ENCODE peak calls at places on chromosomes 12 and 14, in four cellular contexts. One of them, this sample, is unnamed.

GRCh38 chr12:6852651-6853354 is 853 bp downstream of the USP5 start:
- DNase-seq in lower lobe of right lung: no peak
- DNase-seq in SJCRH30: peak; percentile 57
- DNase-seq in ovary: peak; percentile 63
- DNase-seq in this sample: peak; percentile 75

GRCh38 chr14:72892879-72893635 is 844 bp downstream of the DPF3 start:
- DNase-seq in lower lobe of right lung: peak; percentile 49
- DNase-seq in SJCRH30: no peak
- DNase-seq in ovary: peak; percentile 61
- DNase-seq in this sample: peak; percentile 55

GRCh38 chr12:101485015-101485414 is 9.9 kb downstream of the SPIC start:
- DNase-seq in lower lobe of right lung: no peak
- DNase-seq in SJCRH30: no peak
- DNase-seq in ovary: no peak
- DNase-seq in this sample: no peak

GRCh38 chr12:103401421-103401820 is 94.3 kb downstream of the C12orf42 start:
- DNase-seq in lower lobe of right lung: no peak
- DNase-seq in SJCRH30: no peak
- DNase-seq in ovary: no peak
- DNase-seq in this sample: no peak

GRCh38 chr12:129351481-129351880 is 498.2 kb downstream of the GLT1D1 start:
- DNase-seq in lower lobe of right lung: no peak
- DNase-seq in SJCRH30: no peak
- DNase-seq in ovary: no peak
- DNase-seq in this sample: no peak

GRCh38 chr14:89955418-89956293 is at the start of gene TDP1:
- DNase-seq in lower lobe of right lung: peak; percentile 97
- DNase-seq in SJCRH30: peak; percentile 91
- DNase-seq in ovary: peak; percentile 95
- DNase-seq in this sample: peak; percentile 98

GRCh38 chr12:57893460-57894353 is 47.2 kb upstream of the CTDSP2 start:
- DNase-seq in lower lobe of right lung: peak; percentile 88
- DNase-seq in SJCRH30: peak; percentile 100
- DNase-seq in ovary: peak; percentile 96
- DNase-seq in this sample: peak; percentile 97

GRCh38 chr12:118334939-118335567 is 37.7 kb downstream of the TAOK3 start:
- DNase-seq in lower lobe of right lung: peak; percentile 84
- DNase-seq in SJCRH30: no peak
- DNase-seq in ovary: no peak
- DNase-seq in this sample: no peak

GRCh38 chr14:20680843-20681347 is 3.5 kb upstream of the RNASE4 start:
- DNase-seq in lower lobe of right lung: no peak
- DNase-seq in SJCRH30: no peak
- DNase-seq in ovary: no peak
- DNase-seq in this sample: peak; percentile 24

GRCh38 chr14:97477353-97477752 is 680.2 kb downstream of the VRK1 start:
- DNase-seq in lower lobe of right lung: no peak
- DNase-seq in SJCRH30: no peak
- DNase-seq in ovary: no peak
- DNase-seq in this sample: no peak

GRCh38 chr14:56687123-56687522 is 107.5 kb downstream of the TMEM260 start:
- DNase-seq in lower lobe of right lung: no peak
- DNase-seq in SJCRH30: no peak
- DNase-seq in ovary: no peak
- DNase-seq in this sample: no peak

GRCh38 chr12:94266796-94267529 is 118.6 kb downstream of the PLXNC1 start:
- DNase-seq in lower lobe of right lung: no peak
- DNase-seq in SJCRH30: no peak
- DNase-seq in ovary: no peak
- DNase-seq in this sample: no peak

GRCh38 chr12:2009623-2010022 is 5.4 kb upstream of the DCP1B start:
- DNase-seq in lower lobe of right lung: no peak
- DNase-seq in SJCRH30: no peak
- DNase-seq in ovary: no peak
- DNase-seq in this sample: no peak

GRCh38 chr14:37973031-37973908 is 234.4 kb upstream of the SSTR1 start:
- DNase-seq in lower lobe of right lung: no peak
- DNase-seq in SJCRH30: no peak
- DNase-seq in ovary: no peak
- DNase-seq in this sample: no peak

GRCh38 chr12:112929715-112930114 is 8.6 kb upstream of the OAS3 start:
- DNase-seq in lower lobe of right lung: no peak
- DNase-seq in SJCRH30: no peak
- DNase-seq in ovary: no peak
- DNase-seq in this sample: no peak

GRCh38 chr12:113007166-113007565 is 28.8 kb downstream of the OAS2 start:
- DNase-seq in lower lobe of right lung: no peak
- DNase-seq in SJCRH30: no peak
- DNase-seq in ovary: no peak
- DNase-seq in this sample: no peak

GRCh38 chr12:126706300-126706699 is 1560.7 kb upstream of the TMEM132C start:
- DNase-seq in lower lobe of right lung: no peak
- DNase-seq in SJCRH30: no peak
- DNase-seq in ovary: no peak
- DNase-seq in this sample: no peak

GRCh38 chr12:107368586-107368985 is 275.2 kb upstream of the CRY1 start:
- DNase-seq in lower lobe of right lung: no peak
- DNase-seq in SJCRH30: no peak
- DNase-seq in ovary: no peak
- DNase-seq in this sample: no peak

GRCh38 chr12:53969588-53970259 is 3.2 kb upstream of the HOXC11 start:
- DNase-seq in lower lobe of right lung: no peak
- DNase-seq in SJCRH30: no peak
- DNase-seq in ovary: no peak
- DNase-seq in this sample: no peak

GRCh38 chr14:32477406-32477805 is 148.3 kb downstream of the AKAP6 start:
- DNase-seq in lower lobe of right lung: no peak
- DNase-seq in SJCRH30: no peak
- DNase-seq in ovary: no peak
- DNase-seq in this sample: no peak

GRCh38 chr14:50917449-50917848 is 26.8 kb downstream of the PYGL start:
- DNase-seq in lower lobe of right lung: no peak
- DNase-seq in SJCRH30: no peak
- DNase-seq in ovary: no peak
- DNase-seq in this sample: no peak

GRCh38 chr14:99158150-99158549 is 113.8 kb downstream of the BCL11B start:
- DNase-seq in lower lobe of right lung: no peak
- DNase-seq in SJCRH30: peak; percentile 50
- DNase-seq in ovary: no peak
- DNase-seq in this sample: no peak

GRCh38 chr14:61177279-61178225 is 103.6 kb downstream of the TMEM30B start:
- DNase-seq in lower lobe of right lung: no peak
- DNase-seq in SJCRH30: no peak
- DNase-seq in ovary: no peak
- DNase-seq in this sample: no peak

GRCh38 chr14:90276627-90277367 is 20.4 kb downstream of the PSMC1 start:
- DNase-seq in lower lobe of right lung: peak; percentile 70
- DNase-seq in SJCRH30: no peak
- DNase-seq in ovary: no peak
- DNase-seq in this sample: no peak

GRCh38 chr12:31965090-31965489 is 5.9 kb downstream of the RESF1 start:
- DNase-seq in lower lobe of right lung: no peak
- DNase-seq in SJCRH30: no peak
- DNase-seq in ovary: no peak
- DNase-seq in this sample: no peak

GRCh38 chr14:53109028-53109687 is 44.0 kb downstream of the DDHD1 start:
- DNase-seq in lower lobe of right lung: no peak
- DNase-seq in SJCRH30: no peak
- DNase-seq in ovary: no peak
- DNase-seq in this sample: peak; percentile 45

GRCh38 chr12:119176267-119177055 is 2.3 kb upstream of the HSPB8 start:
- DNase-seq in lower lobe of right lung: peak; percentile 84
- DNase-seq in SJCRH30: peak; percentile 76
- DNase-seq in ovary: peak; percentile 88
- DNase-seq in this sample: peak; percentile 96

GRCh38 chr12:32390572-32391219 is 8.7 kb upstream of the FGD4 start:
- DNase-seq in lower lobe of right lung: peak; percentile 81
- DNase-seq in SJCRH30: no peak
- DNase-seq in ovary: peak; percentile 63
- DNase-seq in this sample: peak; percentile 73

GRCh38 chr14:74649673-74650072 is 37.6 kb upstream of the LTBP2 start:
- DNase-seq in lower lobe of right lung: no peak
- DNase-seq in SJCRH30: no peak
- DNase-seq in ovary: no peak
- DNase-seq in this sample: no peak

GRCh38 chr14:77040995-77041744 is 12.7 kb upstream of the IRF2BPL start:
- DNase-seq in lower lobe of right lung: no peak
- DNase-seq in SJCRH30: no peak
- DNase-seq in ovary: no peak
- DNase-seq in this sample: peak; percentile 41

GRCh38 chr12:130663510-130663909 is 52.6 kb downstream of the RIMBP2 start:
- DNase-seq in lower lobe of right lung: no peak
- DNase-seq in SJCRH30: no peak
- DNase-seq in ovary: no peak
- DNase-seq in this sample: no peak

GRCh38 chr12:113684053-113684907 is 212.6 kb upstream of the LHX5 start:
- DNase-seq in lower lobe of right lung: no peak
- DNase-seq in SJCRH30: peak; percentile 66
- DNase-seq in ovary: no peak
- DNase-seq in this sample: no peak

GRCh38 chr14:83826838-83827237 is 1703.1 kb upstream of the FLRT2 start:
- DNase-seq in lower lobe of right lung: no peak
- DNase-seq in SJCRH30: peak; percentile 31
- DNase-seq in ovary: no peak
- DNase-seq in this sample: no peak

GRCh38 chr14:90983560-90983959 is 76.9 kb downstream of the RPS6KA5 start:
- DNase-seq in lower lobe of right lung: no peak
- DNase-seq in SJCRH30: no peak
- DNase-seq in ovary: no peak
- DNase-seq in this sample: no peak

GRCh38 chr12:96489392-96490056 is at the start of gene CFAP54:
- DNase-seq in lower lobe of right lung: peak; percentile 96
- DNase-seq in SJCRH30: peak; percentile 83
- DNase-seq in ovary: peak; percentile 94
- DNase-seq in this sample: peak; percentile 96

GRCh38 chr14:103695331-103696026 is 19.8 kb downstream of the XRCC3 start:
- DNase-seq in lower lobe of right lung: peak; percentile 26
- DNase-seq in SJCRH30: no peak
- DNase-seq in ovary: no peak
- DNase-seq in this sample: peak; percentile 43

GRCh38 chr12:53867216-53868012 is 71.2 kb upstream of the HOXC13 start:
- DNase-seq in lower lobe of right lung: no peak
- DNase-seq in SJCRH30: peak; percentile 20
- DNase-seq in ovary: no peak
- DNase-seq in this sample: no peak

GRCh38 chr14:72777636-72778035 is 116.3 kb downstream of the DPF3 start:
- DNase-seq in lower lobe of right lung: no peak
- DNase-seq in SJCRH30: no peak
- DNase-seq in ovary: no peak
- DNase-seq in this sample: no peak

GRCh38 chr12:132377147-132377546 is 47.8 kb upstream of the GALNT9 start:
- DNase-seq in lower lobe of right lung: no peak
- DNase-seq in SJCRH30: no peak
- DNase-seq in ovary: no peak
- DNase-seq in this sample: no peak
- H3K27me3 ChIP-seq in lower lobe of right lung: peaks cover 65% of the 10 kb centered on the region
- H3K27me3 ChIP-seq in SJCRH30: no peaks in the 10 kb centered on the region
- H3K27me3 ChIP-seq in ovary: no peaks in the 10 kb centered on the region
- H3K27me3 ChIP-seq in this sample: no peaks in the 10 kb centered on the region

GRCh38 chr12:92769124-92769901 is 66.5 kb downstream of the PLEKHG7 start:
- DNase-seq in lower lobe of right lung: no peak
- DNase-seq in SJCRH30: no peak
- DNase-seq in ovary: no peak
- DNase-seq in this sample: no peak
- H3K4me3 ChIP-seq in lower lobe of right lung: no peak overlapping the region
- H3K4me3 ChIP-seq in SJCRH30: no peak overlapping the region
- H3K4me3 ChIP-seq in ovary: no peak overlapping the region
- H3K4me3 ChIP-seq in this sample: no peak overlapping the region

GRCh38 chr12:47804177-47804576 is 15.5 kb downstream of the HDAC7 start:
- DNase-seq in lower lobe of right lung: no peak
- DNase-seq in SJCRH30: no peak
- DNase-seq in ovary: no peak
- DNase-seq in this sample: no peak
- H3K4me1 ChIP-seq in lower lobe of right lung: peaks cover 100% of the 10 kb centered on the region
- H3K4me1 ChIP-seq in SJCRH30: peaks cover 14% of the 10 kb centered on the region
- H3K4me1 ChIP-seq in ovary: peaks cover 43% of the 10 kb centered on the region
- H3K4me1 ChIP-seq in this sample: peaks cover 81% of the 10 kb centered on the region

DNA sequence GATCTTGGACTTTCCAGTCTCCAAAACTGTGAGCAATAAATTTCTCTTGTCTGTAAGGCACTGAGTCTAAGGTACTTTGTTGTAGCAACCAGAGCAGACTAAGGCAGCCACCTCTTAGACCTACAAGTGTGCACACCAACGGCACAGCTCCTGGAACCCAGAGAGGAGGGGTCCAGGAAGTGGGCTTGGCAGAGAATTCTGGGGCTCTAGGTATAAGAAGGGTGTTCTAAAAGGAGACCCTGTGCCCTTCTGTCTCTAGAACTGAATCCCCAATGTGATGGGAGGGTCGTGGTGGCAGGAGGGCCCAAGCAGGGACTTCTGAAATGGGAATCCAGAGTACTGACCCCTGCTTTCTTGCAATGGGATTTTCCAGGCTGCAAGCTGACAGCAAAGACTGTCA is 13.5 kb upstream of the TFCP2 start:
- DNase-seq in lower lobe of right lung: no peak
- DNase-seq in SJCRH30: no peak
- DNase-seq in ovary: no peak
- DNase-seq in this sample: no peak
- H3K27me3 ChIP-seq in lower lobe of right lung: no peaks in the 10 kb centered on the region
- H3K27me3 ChIP-seq in SJCRH30: no peaks in the 10 kb centered on the region
- H3K27me3 ChIP-seq in ovary: no peaks in the 10 kb centered on the region
- H3K27me3 ChIP-seq in this sample: no peaks in the 10 kb centered on the region

GRCh38 chr14:68270342-68270741 is 450.8 kb downstream of the RAD51B start:
- DNase-seq in lower lobe of right lung: no peak
- DNase-seq in SJCRH30: no peak
- DNase-seq in ovary: no peak
- DNase-seq in this sample: no peak

GRCh38 chr14:68266998-68267397 is 447.4 kb downstream of the RAD51B start:
- DNase-seq in lower lobe of right lung: no peak
- DNase-seq in SJCRH30: no peak
- DNase-seq in ovary: no peak
- DNase-seq in this sample: no peak

GRCh38 chr14:68268197-68268596 is 448.6 kb downstream of the RAD51B start:
- DNase-seq in lower lobe of right lung: no peak
- DNase-seq in SJCRH30: no peak
- DNase-seq in ovary: no peak
- DNase-seq in this sample: no peak

GRCh38 chr14:68269136-68269535 is 449.6 kb downstream of the RAD51B start:
- DNase-seq in lower lobe of right lung: no peak
- DNase-seq in SJCRH30: no peak
- DNase-seq in ovary: no peak
- DNase-seq in this sample: no peak

GRCh38 chr14:68268719-68269118 is 449.1 kb downstream of the RAD51B start:
- DNase-seq in lower lobe of right lung: no peak
- DNase-seq in SJCRH30: no peak
- DNase-seq in ovary: no peak
- DNase-seq in this sample: no peak
- H3K4me3 ChIP-seq in lower lobe of right lung: no peak overlapping the region
- H3K4me3 ChIP-seq in SJCRH30: no peak overlapping the region
- H3K4me3 ChIP-seq in ovary: no peak overlapping the region
- H3K4me3 ChIP-seq in this sample: no peak overlapping the region

GRCh38 chr12:104490221-104490620 is 33.5 kb downstream of the CHST11 start:
- DNase-seq in lower lobe of right lung: no peak
- DNase-seq in SJCRH30: no peak
- DNase-seq in ovary: no peak
- DNase-seq in this sample: no peak
- H3K4me1 ChIP-seq in lower lobe of right lung: peaks cover 48% of the 10 kb centered on the region
- H3K4me1 ChIP-seq in SJCRH30: peaks cover 15% of the 10 kb centered on the region
- H3K4me1 ChIP-seq in ovary: peaks cover 5% of the 10 kb centered on the region
- H3K4me1 ChIP-seq in this sample: peaks cover 15% of the 10 kb centered on the region